ENCODE peak calls at places on chromosome 1, in eight cellular contexts. E, C, A, O, X, P, K and B are unnamed samples.
A peak's percentile ranks its signal among the peaks of the same experiment; 100 is the strongest.

GRCh38 chr1:40746344-40747090 is 37.1 kb upstream of the KCNQ4 start:
- DNase-seq in X (no peak), E (no peak), O (no peak), K (no peak), P (no peak), A (no peak), C (no peak), B (no peak)

GRCh38 chr1:1361233-1361981 is 3.1 kb upstream of the MXRA8 start:
- DNase-seq in X (no peak), C (no peak), K (no peak), A (no peak), E (no peak), O (no peak), P (no peak), B (no peak)

GRCh38 chr1:222064388-222065201 is 322.7 kb upstream of the DUSP10 start:
- DNase-seq in O (no peak), X (no peak), P (peak; percentile 80), A (peak; percentile 87), K (no peak), C (no peak), E (no peak), B (no peak)

GRCh38 chr1:42922687-42923366 is 35.8 kb downstream of the SLC2A1 start:
- DNase-seq in E (peak; percentile 80), P (peak; percentile 80), K (peak; percentile 91), A (peak; percentile 84), O (no peak), C (peak; percentile 73), X (peak; percentile 83), B (peak; percentile 90)

GRCh38 chr1:219171192-219171935 is 2.3 kb upstream of the LYPLAL1 start:
- DNase-seq in K (no peak), O (no peak), E (peak; percentile 4), P (peak; percentile 97), X (no peak), C (no peak), A (peak; percentile 8), B (no peak)

GRCh38 chr1:30537279-30537678 is 186.1 kb downstream of the MATN1 start:
- DNase-seq in K (no peak), P (no peak), A (no peak), E (no peak), X (no peak), O (no peak), C (no peak), B (no peak)

GRCh38 chr1:226723640-226724532 is 15.2 kb downstream of the ITPKB start:
- DNase-seq in C (peak; percentile 42), K (no peak), E (peak; percentile 97), A (peak; percentile 74), O (no peak), X (peak; percentile 89), P (peak; percentile 74), B (peak; percentile 76)

GRCh38 chr1:2556277-2557145 is at the start of gene TNFRSF14:
- DNase-seq in O (peak; percentile 74), C (peak; percentile 66), K (peak; percentile 48), E (peak; percentile 50), P (peak; percentile 19), A (peak; percentile 77), X (no peak), B (no peak)

GRCh38 chr1:16612332-16613172 is 812 bp downstream of the NBPF1 start:
- DNase-seq in K (peak; percentile 74), A (peak; percentile 98), O (peak; percentile 67), P (peak; percentile 73), X (peak; percentile 55), C (peak; percentile 94), E (no peak), B (peak; percentile 89)

GRCh38 chr1:75725256-75725655 is 747 bp downstream of the ACADM start:
- DNase-seq in E (no peak), C (no peak), K (peak; percentile 32), P (peak; percentile 19), X (no peak), O (no peak), A (peak; percentile 36), B (no peak)

GRCh38 chr1:43803646-43804045 is 96.3 kb downstream of the ST3GAL3 start:
- DNase-seq in C (no peak), A (no peak), P (peak; percentile 59), K (no peak), X (no peak), O (no peak), E (no peak), B (no peak)

GRCh38 chr1:246151796-246152434 is 355.2 kb downstream of the SMYD3 start:
- DNase-seq in E (peak; percentile 91), K (no peak), X (no peak), P (peak; percentile 38), A (no peak), O (no peak), C (no peak), B (no peak)